ENCODE peak calls at places on chromosomes 11 and 22, in four cellular contexts. S, Z, H and I are unnamed samples.

GRCh38 chr11:64926689-64927088 is 2.2 kb downstream of the PPP2R5B start:
- DNase-seq in S (no peak), Z (no peak), H (no peak), I (no peak)

GRCh38 chr11:122032317-122032716 is 83.7 kb downstream of the BLID start:
- DNase-seq in S (no peak), Z (no peak), H (no peak), I (no peak)

GRCh38 chr11:65574963-65575567 is 788 bp upstream of the EHBP1L1 start:
- DNase-seq in S (no peak), Z (no peak), H (no peak), I (peak)

GRCh38 chr22:46750861-46751260 is 11.6 kb upstream of the TBC1D22A start:
- DNase-seq in S (no peak), Z (peak), H (no peak), I (no peak)

GRCh38 chr11:105618343-105618955 is 8.6 kb downstream of the GRIA4 start:
- DNase-seq in S (no peak), Z (no peak), H (no peak), I (no peak)

GRCh38 chr11:33930317-33931021 is 38.6 kb upstream of the LMO2 start:
- DNase-seq in S (no peak), Z (no peak), H (no peak), I (no peak)

GRCh38 chr11:72573380-72573949 is 100.8 kb downstream of the PDE2A start:
- DNase-seq in S (peak), Z (no peak), H (peak), I (peak)

GRCh38 chr11:12126352-12127019 is 16.1 kb downstream of the MICAL2 start:
- DNase-seq in S (no peak), Z (peak), H (no peak), I (no peak)

GRCh38 chr11:122731500-122731913 is 76.0 kb downstream of the UBASH3B start:
- DNase-seq in S (no peak), Z (no peak), H (no peak), I (no peak)

GRCh38 chr22:19991645-19992451 is 24.8 kb downstream of the ARVCF start:
- DNase-seq in S (no peak), Z (peak), H (no peak), I (no peak)

GRCh38 chr11:68840661-68841653 is 759 bp downstream of the CPT1A start:
- DNase-seq in S (peak), Z (peak), H (peak), I (no peak)

GRCh38 chr22:32311551-32312071 is 46.1 kb upstream of the RFPL3 start:
- DNase-seq in S (no peak), Z (peak), H (no peak), I (no peak)

GRCh38 chr11:3183523-3183922 is 18.4 kb upstream of the OSBPL5 start:
- DNase-seq in S (no peak), Z (peak), H (no peak), I (no peak)

GRCh38 chr11:18696638-18697225 is 1.8 kb upstream of the TMEM86A start:
- DNase-seq in S (no peak), Z (no peak), H (no peak), I (no peak)

GRCh38 chr22:19086944-19087343 is 35.3 kb downstream of the DGCR2 start:
- DNase-seq in S (no peak), Z (no peak), H (no peak), I (no peak)